ENCODE peak calls at places on chromosomes 12 and 14, in four cellular contexts. H is right lobe of liver, B is substantia nigra, P is mesenchymal stem cell. G is an unnamed sample.

GRCh38 chr12:109513977-109514376 is 36.5 kb downstream of the UBE3B start:
- DNase-seq in P (no peak), H (no peak), B (no peak), G (no peak)

GRCh38 chr12:54352022-54352531 is 12.2 kb downstream of the GPR84 start:
- DNase-seq in H (no peak), B (no peak), P (peak; percentile 70), G (no peak)

GRCh38 chr12:22377731-22378496 is 43.4 kb upstream of the ST8SIA1 start:
- DNase-seq in B (no peak), P (no peak), H (no peak), G (peak; percentile 14)

GRCh38 chr14:90687680-90688079 is 128.6 kb downstream of the TTC7B start:
- DNase-seq in B (no peak), H (no peak), P (no peak), G (no peak)

GRCh38 chr12:14810953-14811483 is 3.0 kb downstream of the SMCO3 start:
- DNase-seq in B (no peak), P (peak; percentile 39), H (peak; percentile 23), G (peak; percentile 45)

GRCh38 chr14:70257526-70257925 is 68.8 kb upstream of the SLC8A3 start:
- DNase-seq in P (no peak), H (peak; percentile 27), B (no peak), G (no peak)

GRCh38 chr12:47312794-47313426 is 233.2 kb upstream of the AMIGO2 start:
- DNase-seq in B (no peak), H (no peak), P (no peak), G (no peak)

GRCh38 chr12:62211510-62211909 is 48.7 kb upstream of the USP15 start:
- DNase-seq in B (no peak), P (no peak), H (no peak), G (no peak)

GRCh38 chr14:56814468-56815074 is 4.3 kb upstream of the OTX2 start:
- DNase-seq in P (no peak), B (no peak), H (no peak), G (no peak)

GRCh38 chr12:124196236-124196635 is 98.7 kb upstream of the RFLNA start:
- DNase-seq in P (no peak), H (no peak), B (no peak), G (no peak)

GRCh38 chr12:124205405-124205804 is 89.5 kb upstream of the RFLNA start:
- DNase-seq in B (no peak), P (no peak), H (no peak), G (no peak)

GRCh38 chr12:124207049-124207448 is 87.8 kb upstream of the RFLNA start:
- DNase-seq in P (no peak), H (no peak), B (no peak), G (no peak)

GRCh38 chr12:124203176-124203575 is 91.7 kb upstream of the RFLNA start:
- DNase-seq in P (no peak), B (no peak), H (no peak), G (no peak)

DNA sequence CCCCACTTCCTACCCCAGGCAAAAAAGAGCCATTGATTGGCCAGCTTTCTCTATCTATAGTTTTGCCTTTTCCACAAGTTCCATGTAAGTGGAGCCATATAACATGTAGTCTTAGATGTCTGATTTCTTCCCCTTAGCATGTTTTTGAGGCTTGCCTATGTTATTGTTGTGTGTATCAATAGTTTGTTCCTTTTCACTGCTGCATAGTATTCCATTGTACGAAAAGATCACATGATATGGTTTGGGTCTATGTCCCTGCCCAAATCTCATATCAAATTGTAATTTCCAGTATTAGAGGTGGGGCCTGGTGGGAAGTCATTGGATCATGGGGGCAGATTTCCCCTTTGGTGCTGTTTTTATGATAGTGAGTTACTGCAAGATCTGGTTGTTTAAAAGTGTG is 93.6 kb upstream of the RFLNA start:
- DNase-seq in B (no peak), H (no peak), P (no peak), G (no peak)
- H3K27ac ChIP-seq in B (no peak overlapping the region), H (no peak overlapping the region), P (no peak overlapping the region), G (no peak overlapping the region)

GRCh38 chr12:39499296-39499695 is 56.4 kb upstream of the KIF21A start:
- DNase-seq in H (no peak), P (no peak), B (no peak), G (peak; percentile 47)
- H3K27ac ChIP-seq in H (no peak overlapping the region), P (no peak overlapping the region), B (no peak overlapping the region), G (no peak overlapping the region)

GRCh38 chr12:26150737-26151450 is 26.1 kb upstream of the BHLHE41 start:
- DNase-seq in P (peak; percentile 69), B (no peak), H (no peak), G (peak; percentile 62)

GRCh38 chr12:26153421-26154154 is 28.8 kb upstream of the BHLHE41 start:
- DNase-seq in B (no peak), H (no peak), P (peak; percentile 97), G (peak; percentile 96)

GRCh38 chr12:26149963-26150362 is 25.1 kb upstream of the BHLHE41 start:
- DNase-seq in B (no peak), P (no peak), H (no peak), G (no peak)

GRCh38 chr12:26156201-26156871 is 31.5 kb upstream of the BHLHE41 start:
- DNase-seq in P (no peak), B (no peak), H (no peak), G (no peak)

DNA sequence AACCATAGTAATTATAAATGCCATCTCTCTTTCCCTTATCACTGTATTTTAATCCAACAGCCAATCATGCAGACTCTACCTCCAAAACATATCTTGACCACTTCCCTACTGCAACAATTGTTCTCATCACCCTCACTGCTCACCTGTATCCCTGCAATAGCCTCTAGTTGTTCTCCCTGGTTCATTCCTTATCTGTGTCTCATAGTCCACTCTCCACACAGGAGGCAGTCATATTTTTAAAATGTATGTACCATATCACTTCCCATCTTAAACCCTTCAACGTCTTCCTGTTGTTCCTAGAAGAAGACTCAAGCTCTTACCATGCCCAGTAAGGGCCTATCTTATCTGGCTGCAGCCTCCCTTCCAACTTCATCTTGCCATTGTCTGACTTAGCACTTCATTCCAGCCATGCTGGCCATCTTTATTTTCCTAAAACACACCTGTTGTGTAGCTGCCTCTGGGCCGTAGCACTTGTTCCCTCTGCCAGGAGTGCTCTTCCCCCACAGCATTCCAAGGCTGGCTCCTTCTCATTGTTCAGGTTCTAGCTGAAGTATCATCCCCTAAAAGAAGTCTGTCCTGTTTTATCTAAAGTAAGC is 27.8 kb upstream of the BHLHE41 start:
- DNase-seq in P (peak; percentile 18), H (no peak), B (no peak), G (no peak)
- H3K27ac ChIP-seq in P (peak overlapping the region; percentile 52), H (no peak overlapping the region), B (no peak overlapping the region), G (peak overlapping the region; percentile 16)

DNA sequence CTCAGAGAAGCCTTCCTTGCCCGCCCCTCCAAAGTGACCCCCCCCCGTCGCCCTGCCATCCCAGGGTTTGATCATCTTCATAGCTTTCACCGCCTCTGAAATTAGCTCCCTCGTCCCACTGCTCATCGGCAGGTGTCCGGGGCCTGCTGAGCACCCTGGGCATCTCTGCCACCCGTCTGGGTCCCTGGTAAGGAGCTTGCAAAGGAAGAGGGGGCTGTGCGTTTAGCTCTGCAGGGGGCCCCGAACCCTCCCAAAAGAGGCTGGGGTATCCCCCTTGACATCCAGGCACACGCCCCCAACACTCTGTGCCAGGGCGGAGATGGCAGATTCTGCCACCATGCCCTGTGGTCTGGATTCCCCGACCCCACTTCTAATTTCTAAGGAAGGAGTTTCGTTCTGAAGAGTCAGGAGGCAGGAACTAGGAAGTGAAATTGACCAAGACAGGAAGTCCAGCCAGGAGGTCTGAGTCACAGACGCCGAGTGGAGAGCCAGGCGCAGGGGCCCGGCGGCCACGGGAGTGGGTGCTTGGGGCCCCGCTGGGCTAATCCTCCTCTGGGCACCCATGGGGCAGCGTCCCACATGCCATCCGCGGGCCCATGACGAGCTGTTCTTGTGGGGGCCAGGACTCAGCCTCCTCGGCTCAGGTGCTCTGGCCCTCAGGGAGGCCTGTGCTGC is 95.7 kb downstream of the RFLNA start:
- DNase-seq in P (peak; percentile 94), H (peak; percentile 68), B (no peak), G (peak; percentile 77)
- H3K27ac ChIP-seq in P (peak overlapping the region; percentile 86), H (peak overlapping the region; percentile 66), B (peak overlapping the region; percentile 91), G (peak overlapping the region; percentile 78)

GRCh38 chr14:64220056-64220455 is 74.1 kb downstream of the ESR2 start:
- DNase-seq in B (no peak), P (no peak), H (no peak), G (no peak)
- H3K27ac ChIP-seq in B (no peak overlapping the region), P (no peak overlapping the region), H (no peak overlapping the region), G (no peak overlapping the region)

GRCh38 chr12:12356886-12357696 is at the start of gene BORCS5:
- DNase-seq in P (peak; percentile 91), H (peak; percentile 98), B (peak; percentile 83), G (peak; percentile 87)

GRCh38 chr12:12356467-12356885 is 402 bp upstream of the BORCS5 start:
- DNase-seq in B (no peak), P (no peak), H (no peak), G (no peak)

GRCh38 chr12:12357697-12358476 is 1.0 kb downstream of the BORCS5 start:
- DNase-seq in H (no peak), P (no peak), B (no peak), G (peak; percentile 22)

GRCh38 chr12:12353807-12354206 is 3.1 kb upstream of the BORCS5 start:
- DNase-seq in B (no peak), P (no peak), H (no peak), G (no peak)

DNA sequence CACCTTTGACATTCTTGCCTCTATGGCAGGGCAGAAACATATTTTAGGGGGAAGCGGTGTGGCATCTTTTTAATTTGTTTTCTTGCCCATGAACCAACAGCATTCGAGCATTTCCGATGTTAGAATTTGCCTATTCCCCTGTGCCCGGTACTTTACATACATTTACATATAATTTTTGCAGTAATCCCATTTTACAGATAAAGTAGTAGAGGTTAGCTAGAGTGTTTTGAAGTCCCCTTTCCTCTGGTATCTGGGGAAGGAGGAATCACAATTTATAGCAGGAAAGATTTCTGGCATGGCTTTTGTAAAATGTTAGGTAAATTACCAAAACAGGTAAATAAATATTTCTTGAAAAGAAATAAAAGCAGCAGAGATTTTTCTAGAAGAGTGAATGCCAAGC is 1.6 kb downstream of the BORCS5 start:
- DNase-seq in H (no peak), B (no peak), P (no peak), G (no peak)
- H3K27ac ChIP-seq in H (peak overlapping the region; percentile 100), B (peak overlapping the region; percentile 99), P (no peak overlapping the region), G (no peak overlapping the region)

GRCh38 chr14:99790201-99790977 is 2.8 kb upstream of the EML1 start:
- DNase-seq in H (no peak), P (no peak), B (no peak), G (no peak)
- H3K27ac ChIP-seq in H (no peak overlapping the region), P (no peak overlapping the region), B (peak overlapping the region; percentile 14), G (no peak overlapping the region)

GRCh38 chr12:27293463-27293862 is 39.2 kb upstream of the BMAL2 start:
- DNase-seq in H (no peak), B (no peak), P (no peak), G (peak; percentile 28)
- H3K27ac ChIP-seq in H (no peak overlapping the region), B (no peak overlapping the region), P (no peak overlapping the region), G (no peak overlapping the region)

G was measured in brain microvascular endothelial cell.